ENCODE peak calls at places on chromosomes 3 and 15, in five cellular contexts. One of them, this sample, is unnamed.

GRCh38 chr3:184539801-184540440 is 21.7 kb upstream of the EPHB3 start:
- DNase-seq in mesendoderm: peak; percentile 45
- DNase-seq in Panc1: no peak
- DNase-seq in IMR-90: no peak
- DNase-seq in PC-3: no peak
- DNase-seq in this sample: no peak

GRCh38 chr15:57969355-57969754 is 96.2 kb downstream of the ALDH1A2 start:
- DNase-seq in IMR-90: no peak
- DNase-seq in Panc1: no peak
- DNase-seq in mesendoderm: peak; percentile 16
- DNase-seq in PC-3: peak; percentile 49
- DNase-seq in this sample: no peak

GRCh38 chr15:89825264-89825940 is 10.8 kb upstream of the ANPEP start:
- DNase-seq in IMR-90: no peak
- DNase-seq in mesendoderm: no peak
- DNase-seq in Panc1: no peak
- DNase-seq in PC-3: no peak
- DNase-seq in this sample: no peak

GRCh38 chr3:132421832-132422231 is 4.5 kb downstream of the DNAJC13 start:
- DNase-seq in Panc1: no peak
- DNase-seq in IMR-90: peak; percentile 69
- DNase-seq in PC-3: peak; percentile 12
- DNase-seq in mesendoderm: no peak
- DNase-seq in this sample: no peak

GRCh38 chr15:51842852-51843737 is 13.6 kb downstream of the TMOD3 start:
- DNase-seq in mesendoderm: peak; percentile 70
- DNase-seq in PC-3: peak; percentile 82
- DNase-seq in Panc1: no peak
- DNase-seq in IMR-90: peak; percentile 79
- DNase-seq in this sample: no peak

GRCh38 chr3:66113542-66113941 is 74.8 kb upstream of the MAGI1 start:
- DNase-seq in mesendoderm: no peak
- DNase-seq in PC-3: no peak
- DNase-seq in Panc1: no peak
- DNase-seq in IMR-90: no peak
- DNase-seq in this sample: no peak

GRCh38 chr3:71369733-71370391 is 213.7 kb downstream of the FOXP1 start:
- DNase-seq in Panc1: no peak
- DNase-seq in mesendoderm: no peak
- DNase-seq in PC-3: no peak
- DNase-seq in IMR-90: peak; percentile 43
- DNase-seq in this sample: no peak

GRCh38 chr15:53469422-53469821 is 290.0 kb downstream of the WDR72 start:
- DNase-seq in Panc1: no peak
- DNase-seq in mesendoderm: no peak
- DNase-seq in IMR-90: no peak
- DNase-seq in PC-3: no peak
- DNase-seq in this sample: no peak

GRCh38 chr3:133753107-133753778 is 7.0 kb downstream of the TF start:
- DNase-seq in Panc1: no peak
- DNase-seq in IMR-90: no peak
- DNase-seq in PC-3: no peak
- DNase-seq in mesendoderm: no peak
- DNase-seq in this sample: no peak

GRCh38 chr3:129703913-129704312 is 97.4 kb upstream of the PLXND1 start:
- DNase-seq in Panc1: no peak
- DNase-seq in PC-3: no peak
- DNase-seq in mesendoderm: no peak
- DNase-seq in IMR-90: peak; percentile 1
- DNase-seq in this sample: no peak

GRCh38 chr15:101112336-101113113 is 139.3 kb downstream of the CHSY1 start:
- DNase-seq in IMR-90: no peak
- DNase-seq in mesendoderm: no peak
- DNase-seq in Panc1: no peak
- DNase-seq in PC-3: no peak
- DNase-seq in this sample: no peak

GRCh38 chr3:15331072-15331605 is 1.2 kb downstream of the SH3BP5 start:
- DNase-seq in Panc1: no peak
- DNase-seq in PC-3: no peak
- DNase-seq in IMR-90: no peak
- DNase-seq in mesendoderm: no peak
- DNase-seq in this sample: no peak
- H3K36me3 ChIP-seq in Panc1: no peaks in the 10 kb centered on the region
- H3K36me3 ChIP-seq in PC-3: no peaks in the 10 kb centered on the region
- H3K36me3 ChIP-seq in IMR-90: no peaks in the 10 kb centered on the region
- H3K36me3 ChIP-seq in mesendoderm: no peaks in the 10 kb centered on the region
- H3K36me3 ChIP-seq in this sample: no peaks in the 10 kb centered on the region

GRCh38 chr3:15305366-15305844 is 27.0 kb downstream of the SH3BP5 start:
- DNase-seq in IMR-90: peak; percentile 49
- DNase-seq in mesendoderm: peak; percentile 99
- DNase-seq in Panc1: no peak
- DNase-seq in PC-3: peak; percentile 61
- DNase-seq in this sample: no peak
- H3K36me3 ChIP-seq in IMR-90: no peaks in the 10 kb centered on the region
- H3K36me3 ChIP-seq in mesendoderm: no peaks in the 10 kb centered on the region
- H3K36me3 ChIP-seq in Panc1: no peaks in the 10 kb centered on the region
- H3K36me3 ChIP-seq in PC-3: peaks cover 18% of the 10 kb centered on the region
- H3K36me3 ChIP-seq in this sample: peaks cover 28% of the 10 kb centered on the region

GRCh38 chr3:10284496-10284895 is 8.3 kb downstream of the GHRL start:
- DNase-seq in mesendoderm: no peak
- DNase-seq in IMR-90: no peak
- DNase-seq in PC-3: no peak
- DNase-seq in Panc1: no peak
- DNase-seq in this sample: peak; percentile 47
- H3K36me3 ChIP-seq in mesendoderm: no peaks in the 10 kb centered on the region
- H3K36me3 ChIP-seq in IMR-90: peaks cover 36% of the 10 kb centered on the region
- H3K36me3 ChIP-seq in PC-3: peaks cover 30% of the 10 kb centered on the region
- H3K36me3 ChIP-seq in Panc1: peaks cover 9% of the 10 kb centered on the region
- H3K36me3 ChIP-seq in this sample: peaks cover 56% of the 10 kb centered on the region

DNA sequence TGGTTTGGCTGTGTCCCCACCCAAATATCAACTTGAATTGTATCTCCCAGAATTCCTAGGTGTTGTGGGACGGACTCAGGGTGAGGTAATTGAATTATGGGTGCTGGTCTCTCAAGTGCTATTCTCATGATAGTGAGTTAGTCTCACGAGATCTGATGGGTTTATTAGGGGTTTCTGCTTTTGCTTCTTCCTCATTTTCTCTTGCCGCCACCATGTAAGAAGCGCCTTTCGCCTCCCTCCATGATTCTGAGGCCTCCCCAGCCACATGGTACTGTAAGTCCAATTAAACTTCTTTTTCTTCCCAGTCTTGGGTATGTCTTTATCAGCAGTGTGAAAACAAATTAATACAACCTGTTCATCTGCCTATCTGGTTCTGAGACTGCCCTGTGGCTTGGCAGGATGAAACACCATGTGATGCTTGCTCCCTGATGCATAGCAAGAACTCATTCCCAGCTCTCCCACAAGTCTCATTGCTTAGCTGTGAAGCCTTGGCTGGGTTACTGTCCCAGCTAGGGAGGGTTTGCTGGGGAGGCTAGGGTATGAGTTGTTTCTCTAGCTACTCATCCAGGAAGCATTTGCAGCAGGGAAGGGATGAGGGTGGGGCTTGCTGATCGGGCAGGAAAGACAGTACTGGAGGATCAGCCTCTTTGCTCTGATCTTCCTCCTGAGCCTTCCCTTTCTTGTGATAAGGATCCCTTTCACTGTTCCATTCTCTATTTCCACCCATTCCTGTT is 3.7 kb upstream of the SQOR start:
- DNase-seq in Panc1: no peak
- DNase-seq in IMR-90: peak; percentile 94
- DNase-seq in mesendoderm: peak; percentile 22
- DNase-seq in PC-3: peak; percentile 73
- DNase-seq in this sample: no peak
- H3K36me3 ChIP-seq in Panc1: no peaks in the 10 kb centered on the region
- H3K36me3 ChIP-seq in IMR-90: no peaks in the 10 kb centered on the region
- H3K36me3 ChIP-seq in mesendoderm: no peaks in the 10 kb centered on the region
- H3K36me3 ChIP-seq in PC-3: no peaks in the 10 kb centered on the region
- H3K36me3 ChIP-seq in this sample: no peaks in the 10 kb centered on the region

DNA sequence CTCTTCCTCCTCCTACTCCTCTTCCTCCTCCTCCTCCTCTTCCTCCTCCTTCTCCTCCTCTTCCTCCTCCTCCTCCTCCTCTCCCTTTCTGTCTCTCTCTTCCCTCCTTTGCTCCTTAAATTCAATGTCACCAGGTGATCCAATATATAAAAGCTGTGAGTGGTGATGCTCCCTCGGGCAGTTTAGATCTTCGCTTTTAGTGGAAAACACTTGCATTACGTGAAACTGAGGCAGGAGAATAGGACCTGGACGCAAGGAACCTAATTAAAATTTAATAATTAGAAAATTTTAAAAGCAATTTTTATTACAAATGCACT is 279.7 kb downstream of the XXYLT1 start:
- DNase-seq in mesendoderm: no peak
- DNase-seq in PC-3: no peak
- DNase-seq in IMR-90: no peak
- DNase-seq in Panc1: no peak
- DNase-seq in this sample: no peak
- H3K36me3 ChIP-seq in mesendoderm: no peaks in the 10 kb centered on the region
- H3K36me3 ChIP-seq in PC-3: no peaks in the 10 kb centered on the region
- H3K36me3 ChIP-seq in IMR-90: no peaks in the 10 kb centered on the region
- H3K36me3 ChIP-seq in Panc1: no peaks in the 10 kb centered on the region
- H3K36me3 ChIP-seq in this sample: no peaks in the 10 kb centered on the region

DNA sequence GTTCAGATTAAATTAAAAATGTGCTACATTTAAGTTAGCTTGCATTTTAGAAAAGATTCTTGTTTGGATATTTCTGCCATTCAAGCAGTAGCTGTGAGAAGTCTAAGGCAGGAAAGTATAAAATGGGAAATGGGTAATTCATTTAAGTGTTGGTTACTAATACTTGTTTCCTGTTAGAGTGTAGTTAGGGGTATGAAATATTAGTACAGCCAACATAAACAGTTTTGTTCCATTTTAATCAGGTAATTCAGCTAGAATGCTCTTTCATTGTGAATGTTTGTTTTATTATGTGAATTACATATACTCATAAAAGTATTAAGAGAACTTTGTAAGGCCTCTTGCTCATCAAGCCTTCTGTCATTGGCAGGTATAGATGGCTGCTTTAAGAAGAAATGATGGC is 19.9 kb downstream of the TATDN2 start:
- DNase-seq in PC-3: no peak
- DNase-seq in mesendoderm: no peak
- DNase-seq in IMR-90: no peak
- DNase-seq in Panc1: no peak
- DNase-seq in this sample: no peak
- H3K36me3 ChIP-seq in PC-3: peaks cover 50% of the 10 kb centered on the region
- H3K36me3 ChIP-seq in mesendoderm: peaks cover 3% of the 10 kb centered on the region
- H3K36me3 ChIP-seq in IMR-90: peaks cover 21% of the 10 kb centered on the region
- H3K36me3 ChIP-seq in Panc1: peaks cover 8% of the 10 kb centered on the region
- H3K36me3 ChIP-seq in this sample: peaks cover 47% of the 10 kb centered on the region

This sample was measured in effector memory CD4-positive, alpha-beta T cell.